ENCODE peak calls at places on chromosomes 6 and 20, in ten cellular contexts. F is fibroblast of lung; A is GM13976; Z is prostate gland; S is activated CD8-positive, alpha-beta T cell treated with anti-CD3 and anti-CD28 coated beads for 36 hours; X is AG09309; V is IMR-90; M is choroid plexus epithelial cell; Y is mesothelial cell of epicardium; B is lower lobe of right lung. T is an unnamed sample.

GRCh38 chr20:5090191-5090590 is 29.6 kb downstream of the PCNA start:
- DNase-seq in F (no peak), A (peak), Z (no peak), S (no peak), X (no peak), V (no peak), M (no peak), Y (no peak), B (no peak), T (peak)

GRCh38 chr20:35387334-35387733 is 24.4 kb downstream of the UQCC1 start:
- DNase-seq in F (peak), A (no peak), Z (no peak), S (no peak), X (no peak), V (peak), M (peak), Y (no peak), B (no peak), T (no peak)

GRCh38 chr6:7559651-7560385 is 18.3 kb downstream of the DSP start:
- DNase-seq in F (no peak), A (no peak), Z (peak), S (no peak), X (no peak), V (no peak), M (no peak), Y (no peak), B (no peak), T (no peak)

GRCh38 chr6:125363360-125364121 is 61.8 kb upstream of the HDDC2 start:
- DNase-seq in F (peak), A (peak), Z (no peak), S (peak), X (no peak), V (peak), M (peak), Y (peak), B (peak), T (peak)

GRCh38 chr20:53961527-53961926 is 108.9 kb downstream of the BCAS1 start:
- DNase-seq in F (no peak), A (no peak), Z (no peak), S (no peak), X (no peak), V (no peak), M (no peak), Y (no peak), B (no peak), T (no peak)

GRCh38 chr6:75896526-75896925 is 147.5 kb downstream of the MYO6 start:
- DNase-seq in F (peak), A (no peak), Z (no peak), S (no peak), X (no peak), V (no peak), M (no peak), Y (no peak), B (no peak), T (no peak)

GRCh38 chr6:108566406-108566805 is 5.7 kb downstream of the FOXO3 start:
- DNase-seq in F (no peak), A (no peak), Z (no peak), S (no peak), X (no peak), V (no peak), M (no peak), Y (no peak), B (no peak), T (no peak)

GRCh38 chr6:31530659-31531058 is 1.9 kb downstream of the MCCD1 start:
- DNase-seq in F (no peak), A (no peak), Z (no peak), S (no peak), X (no peak), V (no peak), M (no peak), Y (no peak), B (no peak), T (no peak)

GRCh38 chr6:136591617-136592016 is 41.4 kb upstream of the MAP7 start:
- DNase-seq in F (no peak), A (no peak), Z (no peak), S (no peak), X (no peak), V (no peak), M (no peak), Y (no peak), B (no peak), T (no peak)

GRCh38 chr6:44731485-44732095 is 344.1 kb downstream of the CDC5L start:
- DNase-seq in F (peak), A (no peak), Z (no peak), S (no peak), X (no peak), V (no peak), M (no peak), Y (no peak), B (no peak), T (no peak)

GRCh38 chr6:121645100-121645745 is 209.8 kb downstream of the GJA1 start:
- DNase-seq in F (peak), A (no peak), Z (no peak), S (peak), X (no peak), V (peak), M (peak), Y (no peak), B (no peak), T (no peak)

GRCh38 chr20:36119537-36119936 is 35.0 kb upstream of the EPB41L1 start:
- DNase-seq in F (no peak), A (no peak), Z (no peak), S (no peak), X (no peak), V (no peak), M (no peak), Y (no peak), B (no peak), T (no peak)

GRCh38 chr6:168045141-168045691 is 33.8 kb downstream of the FRMD1 start:
- DNase-seq in F (no peak), A (no peak), Z (no peak), S (no peak), X (no peak), V (no peak), M (no peak), Y (no peak), B (peak), T (no peak)

GRCh38 chr6:105981002-105981887 is 104.9 kb upstream of the PRDM1 start:
- DNase-seq in F (peak), A (peak), Z (no peak), S (peak), X (no peak), V (no peak), M (peak), Y (peak), B (no peak), T (peak)

GRCh38 chr6:137099689-137100398 is 55.1 kb upstream of the IL20RA start:
- DNase-seq in F (no peak), A (peak), Z (no peak), S (no peak), X (no peak), V (no peak), M (no peak), Y (no peak), B (no peak), T (no peak)

GRCh38 chr20:62392621-62393164 is 5.8 kb downstream of the RPS21 start:
- DNase-seq in F (no peak), A (no peak), Z (no peak), S (no peak), X (no peak), V (no peak), M (no peak), Y (no peak), B (no peak), T (no peak)

GRCh38 chr6:128806274-128806673 is 76.7 kb upstream of the LAMA2 start:
- DNase-seq in F (no peak), A (no peak), Z (no peak), S (no peak), X (no peak), V (no peak), M (peak), Y (no peak), B (no peak), T (no peak)

GRCh38 chr6:160978141-160978926 is 13.2 kb upstream of the MAP3K4 start:
- DNase-seq in F (peak), A (no peak), Z (no peak), S (no peak), X (no peak), V (peak), M (peak), Y (no peak), B (no peak), T (no peak)

GRCh38 chr6:108574457-108575149 is 13.9 kb downstream of the FOXO3 start:
- DNase-seq in F (no peak), A (no peak), Z (peak), S (no peak), X (no peak), V (no peak), M (no peak), Y (no peak), B (no peak), T (no peak)

GRCh38 chr6:64811145-64811544 is 895.9 kb downstream of the EYS start:
- DNase-seq in F (no peak), A (no peak), Z (no peak), S (no peak), X (no peak), V (no peak), M (peak), Y (no peak), B (no peak), T (no peak)

GRCh38 chr6:154447929-154448328 is 62.6 kb downstream of the CNKSR3 start:
- DNase-seq in F (peak), A (no peak), Z (no peak), S (no peak), X (no peak), V (peak), M (peak), Y (no peak), B (no peak), T (no peak)

GRCh38 chr6:18241208-18241836 is 23.0 kb downstream of the DEK start:
- DNase-seq in F (peak), A (no peak), Z (no peak), S (no peak), X (no peak), V (peak), M (peak), Y (no peak), B (no peak), T (no peak)

GRCh38 chr6:125481056-125481455 is 179.3 kb upstream of the HDDC2 start:
- DNase-seq in F (peak), A (no peak), Z (no peak), S (no peak), X (no peak), V (no peak), M (peak), Y (no peak), B (no peak), T (no peak)

GRCh38 chr6:109693128-109693527 is 2.0 kb downstream of the FIG4 start:
- DNase-seq in F (no peak), A (peak), Z (no peak), S (no peak), X (no peak), V (no peak), M (no peak), Y (no peak), B (no peak), T (peak)

GRCh38 chr20:19885981-19886665 is 128.1 kb downstream of the RIN2 start:
- DNase-seq in F (peak), A (no peak), Z (peak), S (no peak), X (no peak), V (peak), M (no peak), Y (no peak), B (peak), T (no peak)

GRCh38 chr6:157603971-157604370 is 219.1 kb upstream of the SNX9 start:
- DNase-seq in F (no peak), A (no peak), Z (no peak), S (no peak), X (no peak), V (no peak), M (no peak), Y (no peak), B (no peak), T (no peak)

GRCh38 chr20:61801857-61802442 is 263.7 kb downstream of the TAF4 start:
- DNase-seq in F (no peak), A (no peak), Z (no peak), S (no peak), X (no peak), V (no peak), M (no peak), Y (no peak), B (peak), T (no peak)

GRCh38 chr6:37142047-37142614 is 27.8 kb upstream of the PIM1 start:
- DNase-seq in F (peak), A (no peak), Z (no peak), S (no peak), X (no peak), V (peak), M (no peak), Y (no peak), B (no peak), T (no peak)

GRCh38 chr20:41001497-41001896 is 27.1 kb upstream of the TOP1 start:
- DNase-seq in F (no peak), A (no peak), Z (no peak), S (no peak), X (no peak), V (peak), M (peak), Y (no peak), B (no peak), T (no peak)

GRCh38 chr6:97919046-97919445 is 636.0 kb upstream of the MMS22L start:
- DNase-seq in F (no peak), A (no peak), Z (no peak), S (no peak), X (no peak), V (no peak), M (no peak), Y (no peak), B (no peak), T (no peak)

GRCh38 chr6:97919631-97920030 is 636.6 kb upstream of the MMS22L start:
- DNase-seq in F (peak), A (no peak), Z (no peak), S (no peak), X (no peak), V (no peak), M (no peak), Y (no peak), B (no peak), T (no peak)

GRCh38 chr6:97925504-97925903 is 642.5 kb upstream of the MMS22L start:
- DNase-seq in F (no peak), A (no peak), Z (no peak), S (no peak), X (no peak), V (no peak), M (peak), Y (no peak), B (no peak), T (no peak)

GRCh38 chr6:97917369-97917768 is 634.4 kb upstream of the MMS22L start:
- DNase-seq in F (no peak), A (no peak), Z (no peak), S (no peak), X (no peak), V (no peak), M (no peak), Y (no peak), B (no peak), T (no peak)

GRCh38 chr6:97923249-97923648 is 640.2 kb upstream of the MMS22L start:
- DNase-seq in F (no peak), A (no peak), Z (no peak), S (no peak), X (no peak), V (no peak), M (no peak), Y (no peak), B (no peak), T (no peak)
- TF ChIP-seq CTCF in F (no peak), A (no peak), Z (no peak), S (no peak), X (no peak), V (no peak), M (no peak), Y (no peak), B (no peak), T (no peak)

GRCh38 chr6:132816665-132817064 is 2.3 kb downstream of the RPS12 start:
- DNase-seq in F (no peak), A (no peak), Z (no peak), S (no peak), X (no peak), V (no peak), M (no peak), Y (no peak), B (no peak), T (no peak)
- TF ChIP-seq CTCF in F (no peak), A (no peak), Z (no peak), S (no peak), X (no peak), V (no peak), M (no peak), Y (no peak), B (no peak), T (no peak)

DNA sequence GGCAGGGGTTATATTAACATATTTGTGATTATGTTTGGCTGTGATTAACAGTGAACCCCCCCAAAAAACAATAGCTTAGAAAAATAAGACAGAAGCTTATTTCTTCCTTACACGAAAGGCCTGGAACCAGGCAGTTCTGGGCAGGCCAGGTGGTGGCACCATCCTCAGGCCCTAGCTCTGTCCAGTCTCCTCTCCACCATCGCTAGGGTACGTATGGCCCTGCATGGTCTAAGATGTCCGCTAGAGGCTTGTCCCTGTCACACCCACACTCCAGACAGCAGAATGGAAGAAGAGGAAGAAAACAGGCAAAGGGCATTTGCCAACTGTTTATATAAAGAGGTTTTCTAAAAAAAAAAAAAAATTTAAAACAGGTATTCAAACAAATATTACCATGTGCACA is 6.6 kb downstream of the TGM3 start:
- DNase-seq in F (no peak), A (no peak), Z (no peak), S (no peak), X (no peak), V (no peak), M (no peak), Y (no peak), B (no peak), T (no peak)
- TF ChIP-seq CTCF in F (no peak), A (no peak), Z (no peak), S (no peak), X (no peak), V (no peak), M (no peak), Y (no peak), B (no peak), T (no peak)

DNA sequence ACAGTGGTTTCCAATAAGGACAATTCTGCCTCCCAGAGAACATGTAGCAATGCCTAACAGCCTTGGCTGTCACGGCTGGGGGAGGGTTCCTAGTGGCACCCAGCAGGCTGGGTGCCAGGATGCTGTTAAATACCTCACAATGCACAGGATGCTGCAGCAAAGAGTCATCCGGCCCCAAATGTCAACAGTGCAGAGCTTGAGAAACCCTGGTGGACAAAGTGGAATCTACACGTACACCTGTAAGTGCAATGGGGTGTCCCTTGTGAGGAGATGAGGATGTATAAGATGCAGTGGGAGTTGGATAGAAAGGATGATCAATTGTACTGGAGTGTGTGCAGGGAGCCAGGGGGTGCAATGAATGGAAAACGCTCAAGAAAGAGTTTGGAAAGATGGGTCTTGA is 142.4 kb downstream of the FNDC1 start:
- DNase-seq in F (peak), A (no peak), Z (no peak), S (no peak), X (no peak), V (no peak), M (no peak), Y (no peak), B (no peak), T (no peak)
- TF ChIP-seq CTCF in F (no peak), A (no peak), Z (no peak), S (no peak), X (no peak), V (no peak), M (no peak), Y (no peak), B (no peak), T (no peak)

GRCh38 chr6:32624565-32624964 is 12.6 kb upstream of the HLA-DQA1 start:
- DNase-seq in F (no peak), A (no peak), Z (no peak), S (no peak), X (no peak), V (no peak), M (no peak), Y (no peak), B (no peak), T (no peak)

GRCh38 chr6:32625137-32625536 is 12.1 kb upstream of the HLA-DQA1 start:
- DNase-seq in F (no peak), A (no peak), Z (no peak), S (no peak), X (no peak), V (no peak), M (no peak), Y (no peak), B (no peak), T (no peak)

GRCh38 chr6:32621372-32621771 is 15.8 kb upstream of the HLA-DQA1 start:
- DNase-seq in F (no peak), A (no peak), Z (no peak), S (no peak), X (no peak), V (no peak), M (no peak), Y (no peak), B (no peak), T (no peak)

GRCh38 chr6:32623693-32624092 is 13.5 kb upstream of the HLA-DQA1 start:
- DNase-seq in F (no peak), A (no peak), Z (no peak), S (no peak), X (no peak), V (no peak), M (no peak), Y (no peak), B (no peak), T (no peak)

DNA sequence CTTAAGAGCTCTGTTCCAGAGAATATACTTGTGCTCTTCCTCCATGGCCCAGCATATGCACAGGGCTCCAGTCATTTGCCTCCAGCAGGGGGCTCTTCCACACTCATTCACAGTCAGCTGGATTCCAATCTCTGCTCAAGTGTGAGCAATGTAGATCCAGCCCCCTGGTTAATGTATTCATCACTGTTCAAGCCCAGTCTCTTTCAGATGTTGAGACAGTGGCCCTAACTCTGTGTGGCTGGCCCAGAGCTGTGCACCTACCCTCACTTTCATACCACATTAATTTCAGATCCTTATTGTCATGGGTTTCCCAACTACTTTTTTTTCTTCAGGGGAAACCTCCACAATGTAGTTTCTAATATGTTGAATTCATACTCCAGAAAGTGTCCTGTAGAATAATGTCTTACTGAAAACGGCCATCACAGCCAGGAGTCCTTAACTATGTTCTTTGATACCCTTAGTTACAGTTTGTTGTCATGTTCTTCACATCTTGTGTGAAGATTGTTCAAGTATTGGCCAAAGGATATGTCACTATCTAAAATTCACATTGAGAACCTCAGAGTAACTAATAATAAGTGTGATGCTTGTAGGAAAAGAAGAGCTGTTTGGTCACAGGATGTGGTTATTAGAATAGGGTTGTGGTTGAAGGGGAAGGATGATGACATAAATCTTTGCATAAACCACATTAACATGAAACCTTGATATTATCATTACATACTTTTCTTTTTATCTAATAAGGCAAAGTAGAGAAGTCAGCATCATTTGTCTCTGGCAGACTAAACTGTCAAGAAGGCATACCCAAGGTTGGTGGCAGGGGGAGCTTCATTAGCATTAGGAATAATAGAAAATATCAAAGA is 14.4 kb upstream of the HLA-DQA1 start:
- DNase-seq in F (peak), A (peak), Z (no peak), S (peak), X (no peak), V (peak), M (peak), Y (no peak), B (peak), T (peak)
- TF ChIP-seq CTCF in F (no peak), A (peak), Z (no peak), S (peak), X (peak), V (peak), M (peak), Y (no peak), B (peak), T (peak)

DNA sequence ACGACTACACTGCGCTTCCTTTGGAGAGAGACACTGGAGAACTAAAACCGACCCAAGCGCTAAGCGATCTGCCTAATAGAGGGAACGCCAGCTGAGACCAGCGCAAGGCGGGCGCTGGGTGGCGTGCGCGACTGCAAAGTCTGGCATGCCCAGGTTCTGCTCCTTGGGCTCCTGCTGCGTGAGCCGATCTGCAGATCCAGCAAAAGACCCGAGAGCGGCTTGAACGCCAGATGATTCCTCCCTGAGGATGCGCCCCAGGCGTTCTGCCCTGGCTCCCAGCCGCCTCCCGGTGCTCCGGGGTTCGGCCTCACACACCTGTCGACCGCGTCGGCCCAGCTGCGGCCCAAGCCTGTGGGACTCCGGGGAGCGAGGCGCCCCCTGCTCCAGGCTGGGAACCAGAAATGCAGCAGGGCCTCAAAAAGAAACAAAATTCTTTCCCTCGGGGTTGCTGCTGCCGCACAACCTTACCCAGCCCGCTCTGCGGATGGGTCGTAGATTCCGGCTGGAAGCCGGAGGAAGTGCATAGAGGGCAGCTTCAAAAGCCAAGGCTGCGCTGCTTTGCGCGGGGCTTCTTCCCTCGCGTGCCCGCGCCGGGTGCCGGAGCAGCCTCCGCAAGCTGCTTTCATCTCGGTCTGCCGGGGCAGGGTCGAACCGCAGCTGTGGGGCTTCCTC is 17.9 kb upstream of the PRDM13 start:
- DNase-seq in F (peak), A (peak), Z (peak), S (peak), X (no peak), V (peak), M (peak), Y (peak), B (peak), T (peak)
- TF ChIP-seq CTCF in F (peak), A (peak), Z (peak), S (peak), X (peak), V (peak), M (peak), Y (no peak), B (peak), T (peak)

T was measured in GM10248.